ENCODE peak calls at places on chromosome 19, in seven cellular contexts. B is SK-N-SH; I is effector memory CD4-positive, alpha-beta T cell; C is HL-60; Z is neural progenitor cell; S is tibial artery; Q is CD8-positive, alpha-beta T cell. H is an unnamed sample.

GRCh38 chr19:39413269-39413902 is 917 bp downstream of the PLEKHG2 start:
- DNase-seq in B (peak), I (no peak), C (no peak), Z (peak), S (peak), Q (no peak), H (no peak)

GRCh38 chr19:343941-344624 is 513 bp downstream of the MIER2 start:
- DNase-seq in B (peak), I (peak), C (no peak), Z (peak), S (no peak), Q (peak), H (no peak)

GRCh38 chr19:33134571-33135041 is 2.7 kb downstream of the WDR88 start:
- DNase-seq in B (peak), I (no peak), C (peak), Z (peak), S (no peak), Q (peak), H (no peak)

GRCh38 chr19:33771308-33772101 is 25.2 kb upstream of the KCTD15 start:
- DNase-seq in B (peak), I (peak), C (peak), Z (peak), S (peak), Q (peak), H (no peak)

GRCh38 chr19:10321417-10321797 is 5.6 kb upstream of the FDX2 start:
- DNase-seq in B (peak), I (no peak), C (no peak), Z (no peak), S (no peak), Q (no peak), H (no peak)

GRCh38 chr19:11578342-11579142 is 1.1 kb upstream of the ACP5 start:
- DNase-seq in B (peak), I (no peak), C (peak), Z (peak), S (peak), Q (peak), H (no peak)

GRCh38 chr19:47107953-47108746 is 5.4 kb downstream of the ZC3H4 start:
- DNase-seq in B (no peak), I (no peak), C (no peak), Z (no peak), S (no peak), Q (no peak), H (no peak)

GRCh38 chr19:33226550-33227241 is 1.0 kb upstream of the SLC7A10 start:
- DNase-seq in B (peak), I (no peak), C (no peak), Z (peak), S (no peak), Q (no peak), H (no peak)

GRCh38 chr19:8423821-8424223 is 10.7 kb downstream of the MARCHF2 start:
- DNase-seq in B (peak), I (no peak), C (peak), Z (no peak), S (peak), Q (no peak), H (peak)

GRCh38 chr19:58089846-58090245 is 8.2 kb downstream of the ZSCAN18 start:
- DNase-seq in B (no peak), I (no peak), C (no peak), Z (no peak), S (no peak), Q (no peak), H (no peak)

GRCh38 chr19:3575260-3575741 is 2.6 kb downstream of the HMG20B start:
- DNase-seq in B (peak), I (no peak), C (peak), Z (peak), S (no peak), Q (no peak), H (no peak)

GRCh38 chr19:37077615-37077928 is 661 bp upstream of the ZNF420 start:
- DNase-seq in B (no peak), I (no peak), C (no peak), Z (no peak), S (no peak), Q (no peak), H (no peak)

GRCh38 chr19:55080121-55080914 is 4.6 kb downstream of the EPS8L1 start:
- DNase-seq in B (peak), I (peak), C (peak), Z (peak), S (no peak), Q (peak), H (no peak)

GRCh38 chr19:16435999-16436650 is 35.6 kb downstream of the EPS15L1 start:
- DNase-seq in B (no peak), I (no peak), C (no peak), Z (no peak), S (no peak), Q (no peak), H (no peak)

GRCh38 chr19:55692681-55693081 is 17.7 kb downstream of the EPN1 start:
- DNase-seq in B (no peak), I (no peak), C (no peak), Z (no peak), S (peak), Q (no peak), H (no peak)

GRCh38 chr19:7534531-7534980 is 961 bp upstream of the PNPLA6 start:
- DNase-seq in B (peak), I (no peak), C (no peak), Z (peak), S (peak), Q (peak), H (no peak)

GRCh38 chr19:13839193-13839937 is 37.6 kb upstream of the NANOS3 start:
- DNase-seq in B (peak), I (peak), C (peak), Z (peak), S (peak), Q (peak), H (no peak)

GRCh38 chr19:11288349-11288748 is 7.6 kb upstream of the TSPAN16 start:
- DNase-seq in B (peak), I (no peak), C (peak), Z (no peak), S (no peak), Q (no peak), H (no peak)

GRCh38 chr19:28239270-28239669 is 973.7 kb downstream of the UQCRFS1 start:
- DNase-seq in B (peak), I (no peak), C (no peak), Z (peak), S (no peak), Q (no peak), H (no peak)

GRCh38 chr19:10981496-10981895 is 20.7 kb downstream of the SMARCA4 start:
- DNase-seq in B (no peak), I (no peak), C (no peak), Z (no peak), S (no peak), Q (no peak), H (no peak)

GRCh38 chr19:27676334-27676733 is 1536.6 kb downstream of the UQCRFS1 start:
- DNase-seq in B (no peak), I (no peak), C (no peak), Z (no peak), S (no peak), Q (peak), H (no peak)

GRCh38 chr19:14496849-14497346 is 971 bp upstream of the GIPC1 start:
- DNase-seq in B (no peak), I (no peak), C (no peak), Z (no peak), S (no peak), Q (no peak), H (no peak)

GRCh38 chr19:4724252-4724514 is 541 bp upstream of the DPP9 start:
- DNase-seq in B (no peak), I (no peak), C (no peak), Z (no peak), S (no peak), Q (no peak), H (no peak)

GRCh38 chr19:45100797-45101196 is 7.8 kb downstream of the PPP1R37 start:
- DNase-seq in B (no peak), I (no peak), C (no peak), Z (no peak), S (no peak), Q (no peak), H (no peak)

GRCh38 chr19:13964776-13965175 is 12.5 kb downstream of the DCAF15 start:
- DNase-seq in B (no peak), I (no peak), C (no peak), Z (no peak), S (no peak), Q (no peak), H (no peak)

GRCh38 chr19:51114087-51114714 is 6.0 kb upstream of the CTU1 start:
- DNase-seq in B (no peak), I (no peak), C (no peak), Z (no peak), S (no peak), Q (no peak), H (no peak)

GRCh38 chr19:7067716-7068115 is 1.8 kb upstream of the ZNF557 start:
- DNase-seq in B (no peak), I (no peak), C (no peak), Z (no peak), S (no peak), Q (no peak), H (no peak)

GRCh38 chr19:47075179-47075811 is 26.9 kb upstream of the TMEM160 start:
- DNase-seq in B (no peak), I (no peak), C (peak), Z (no peak), S (no peak), Q (no peak), H (no peak)

GRCh38 chr19:16661480-16662034 is 618 bp downstream of the TMEM38A start:
- DNase-seq in B (peak), I (no peak), C (no peak), Z (peak), S (peak), Q (peak), H (no peak)

GRCh38 chr19:12425501-12426274 is 15.1 kb downstream of the ZNF443 start:
- DNase-seq in B (no peak), I (no peak), C (no peak), Z (no peak), S (no peak), Q (no peak), H (no peak)

GRCh38 chr19:5700455-5701092 is 10.5 kb downstream of the RPL36 start:
- DNase-seq in B (no peak), I (no peak), C (no peak), Z (no peak), S (no peak), Q (no peak), H (no peak)

GRCh38 chr19:57560049-57560491 is 407 bp upstream of the ZNF550 start:
- DNase-seq in B (peak), I (no peak), C (no peak), Z (no peak), S (no peak), Q (peak), H (no peak)

GRCh38 chr19:3061214-3062161 is 807 bp downstream of the TLE5 start:
- DNase-seq in B (peak), I (peak), C (no peak), Z (no peak), S (peak), Q (peak), H (no peak)

GRCh38 chr19:30446844-30447243 is 74.7 kb downstream of the ZNF536 start:
- DNase-seq in B (no peak), I (no peak), C (no peak), Z (no peak), S (no peak), Q (no peak), H (no peak)

GRCh38 chr19:54023191-54023590 is 31.8 kb downstream of the CACNG6 start:
- DNase-seq in B (no peak), I (no peak), C (no peak), Z (no peak), S (no peak), Q (no peak), H (no peak)

GRCh38 chr19:58020985-58021384 is 12.8 kb upstream of the ZSCAN1 start:
- DNase-seq in B (no peak), I (no peak), C (no peak), Z (no peak), S (no peak), Q (no peak), H (no peak)

GRCh38 chr19:45769821-45770191 is 754 bp upstream of the SIX5 start:
- DNase-seq in B (no peak), I (no peak), C (peak), Z (peak), S (peak), Q (no peak), H (no peak)

GRCh38 chr19:51701468-51702100 is 8.5 kb downstream of the SPACA6 start:
- DNase-seq in B (peak), I (no peak), C (no peak), Z (no peak), S (peak), Q (no peak), H (no peak)

GRCh38 chr19:41811981-41812380 is 15.6 kb downstream of the CEACAM3 start:
- DNase-seq in B (no peak), I (no peak), C (no peak), Z (no peak), S (no peak), Q (no peak), H (no peak)

GRCh38 chr19:41811036-41811435 is 14.6 kb downstream of the CEACAM3 start:
- DNase-seq in B (no peak), I (no peak), C (peak), Z (no peak), S (no peak), Q (no peak), H (no peak)

GRCh38 chr19:41807176-41807575 is 10.8 kb downstream of the CEACAM3 start:
- DNase-seq in B (no peak), I (no peak), C (no peak), Z (no peak), S (no peak), Q (no peak), H (no peak)

GRCh38 chr19:41810301-41810700 is 13.9 kb downstream of the CEACAM3 start:
- DNase-seq in B (no peak), I (no peak), C (no peak), Z (no peak), S (no peak), Q (no peak), H (no peak)

DNA sequence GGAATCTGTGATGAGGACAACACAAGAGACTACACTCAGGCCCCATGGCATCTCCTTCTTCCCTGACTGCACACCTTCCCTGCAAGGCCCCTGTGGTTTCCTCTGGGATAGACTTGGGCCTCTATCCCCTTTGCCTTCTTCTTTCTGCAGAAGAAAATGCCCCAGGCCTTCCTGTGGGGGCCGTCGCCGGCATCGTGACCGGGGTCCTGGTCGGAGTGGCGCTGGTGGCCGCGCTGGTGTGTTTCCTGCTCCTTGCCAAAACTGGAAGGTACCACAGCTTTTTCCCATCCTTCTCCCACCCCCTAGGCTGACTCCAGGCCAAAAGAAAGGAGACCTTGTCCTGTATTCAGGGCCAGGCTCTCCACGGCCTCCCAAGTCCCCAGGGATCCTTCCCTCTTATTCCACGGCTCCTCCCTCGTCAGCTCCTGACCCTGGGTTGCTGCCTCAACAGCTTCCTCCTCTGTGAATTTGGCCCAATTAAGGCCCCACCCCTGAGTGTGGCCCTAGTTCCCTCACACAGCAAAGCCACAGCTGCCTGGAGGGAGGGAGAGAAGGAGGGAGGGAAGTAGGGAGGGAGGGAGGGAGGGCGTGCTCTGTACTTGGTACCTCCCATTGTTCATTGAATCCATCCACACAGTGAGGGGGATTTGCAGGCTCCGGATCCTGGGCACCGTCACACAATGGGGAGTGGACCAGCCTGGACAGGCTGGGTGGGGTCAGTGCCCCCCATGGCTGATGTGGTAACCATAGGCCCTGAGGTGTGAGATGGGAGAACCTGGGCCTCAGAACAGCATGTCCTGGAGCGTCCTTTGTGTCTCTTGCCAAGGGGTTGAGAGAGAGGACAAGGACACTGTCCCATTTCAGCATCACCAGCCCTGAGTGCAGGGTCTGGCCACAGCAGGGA is 12.5 kb downstream of the CEACAM3 start:
- DNase-seq in B (no peak), I (no peak), C (peak), Z (no peak), S (no peak), Q (no peak), H (no peak)
- H3K27ac ChIP-seq in B (no peak), I (no peak), C (peak), Z (no peak), S (no peak), Q (no peak), H (no peak)

DNA sequence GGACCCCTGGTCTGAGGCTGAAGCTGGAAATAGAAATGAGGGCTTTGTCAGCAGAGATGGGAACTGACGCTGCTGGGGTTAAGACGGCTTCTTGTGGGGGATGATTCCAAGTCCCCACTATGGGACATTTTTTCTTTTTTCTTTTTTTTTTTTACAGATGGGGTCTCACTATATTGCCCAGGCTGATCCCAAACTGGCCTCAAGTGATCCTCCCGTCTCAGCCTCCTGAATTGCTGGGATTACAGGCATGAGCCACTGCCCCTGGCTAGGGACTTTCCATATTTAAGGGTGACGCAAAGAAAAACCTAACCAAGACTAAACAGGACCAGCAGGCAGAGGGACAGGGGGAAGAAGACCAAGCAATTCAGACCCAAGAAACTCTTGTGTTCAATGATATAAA is 10.0 kb downstream of the LRFN3 start:
- DNase-seq in B (no peak), I (no peak), C (no peak), Z (no peak), S (no peak), Q (no peak), H (no peak)
- H3K27ac ChIP-seq in B (no peak), I (no peak), C (no peak), Z (no peak), S (no peak), Q (no peak), H (no peak)

DNA sequence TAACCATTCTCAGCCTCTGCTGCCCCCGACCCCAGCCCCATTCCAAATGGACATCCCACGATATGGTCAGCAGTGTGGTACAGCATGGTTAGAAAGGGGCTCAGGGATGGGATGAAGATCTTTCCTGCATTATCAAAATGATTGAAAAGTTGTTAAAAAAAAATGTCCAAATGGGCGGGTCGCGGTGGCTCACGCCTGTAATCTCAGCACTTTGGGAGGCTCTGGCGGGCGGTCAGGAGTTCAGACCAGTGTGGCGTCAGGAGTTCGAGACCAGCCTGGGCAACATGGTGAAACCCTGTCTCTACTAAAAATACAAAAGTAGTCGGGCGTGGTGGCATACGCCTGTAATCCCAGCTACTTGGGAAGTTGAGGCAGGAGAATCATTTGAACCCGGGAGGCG is 54.3 kb upstream of the ZNF254 start:
- DNase-seq in B (no peak), I (no peak), C (no peak), Z (no peak), S (no peak), Q (no peak), H (no peak)
- H3K27ac ChIP-seq in B (peak), I (peak), C (peak), Z (no peak), S (peak), Q (peak), H (peak)

GRCh38 chr19:17757125-17757524 is 5.8 kb downstream of the FCHO1 start:
- DNase-seq in B (peak), I (no peak), C (no peak), Z (no peak), S (peak), Q (no peak), H (no peak)
- H3K27ac ChIP-seq in B (no peak), I (no peak), C (no peak), Z (no peak), S (no peak), Q (no peak), H (no peak)

GRCh38 chr19:1470864-1471513 is 8.0 kb downstream of the C19orf25 start:
- DNase-seq in B (no peak), I (no peak), C (no peak), Z (peak), S (no peak), Q (no peak), H (no peak)
- H3K27ac ChIP-seq in B (no peak), I (no peak), C (no peak), Z (no peak), S (no peak), Q (no peak), H (no peak)

GRCh38 chr19:18449552-18449951 is 11.6 kb upstream of the ISYNA1 start:
- DNase-seq in B (no peak), I (no peak), C (no peak), Z (no peak), S (no peak), Q (no peak), H (no peak)
- H3K27ac ChIP-seq in B (no peak), I (no peak), C (no peak), Z (no peak), S (no peak), Q (no peak), H (no peak)

GRCh38 chr19:35725216-35725861 is 7.5 kb downstream of the KMT2B start:
- DNase-seq in B (no peak), I (no peak), C (no peak), Z (no peak), S (no peak), Q (no peak), H (no peak)
- H3K27ac ChIP-seq in B (no peak), I (no peak), C (no peak), Z (no peak), S (no peak), Q (no peak), H (no peak)

DNA sequence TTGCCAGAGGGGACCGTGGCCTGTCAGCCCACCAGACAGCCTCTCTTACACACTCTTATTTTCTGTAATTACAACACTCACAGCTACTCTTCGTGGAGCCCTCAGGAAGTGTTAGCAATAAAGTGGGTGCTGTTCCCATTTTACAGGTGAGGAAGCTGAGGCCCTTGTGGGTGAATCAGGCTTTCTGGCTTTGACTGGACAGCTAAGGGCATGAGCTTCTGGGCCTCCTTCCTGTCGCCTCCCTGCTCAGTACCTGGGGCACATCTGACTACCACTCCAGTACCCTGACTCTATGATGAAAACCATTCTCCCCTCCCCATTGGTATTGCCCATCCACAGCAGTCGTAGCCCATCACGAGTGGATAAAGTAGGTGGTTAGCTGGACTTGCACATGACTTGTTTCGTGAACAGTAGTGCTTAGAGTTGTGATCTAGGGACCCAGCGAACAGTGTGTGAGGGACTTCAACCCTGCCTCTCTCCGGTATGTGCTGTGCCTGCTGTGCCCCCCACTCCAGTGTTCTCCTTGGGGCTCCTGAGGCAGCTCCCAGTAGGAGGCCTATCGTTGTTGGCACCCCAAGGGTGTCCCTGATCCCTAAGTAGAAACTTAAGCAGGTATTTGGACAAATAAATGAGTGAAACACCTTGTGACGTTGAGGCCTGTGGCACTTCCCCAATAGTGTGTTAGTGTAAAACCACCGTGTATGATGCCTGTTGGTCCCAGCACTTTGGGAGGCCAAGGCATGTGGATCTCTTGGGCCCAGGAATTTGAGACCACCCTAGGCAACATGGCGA is 38.6 kb downstream of the GATAD2A start:
- DNase-seq in B (no peak), I (no peak), C (no peak), Z (no peak), S (no peak), Q (no peak), H (no peak)
- H3K27ac ChIP-seq in B (no peak), I (peak), C (peak), Z (no peak), S (peak), Q (no peak), H (peak)

H was measured in epithelial cell of prostate.